ENCODE peak calls at places on chromosomes 7 and 10, in ten cellular contexts. Y, D, H, I, A, M, Z, Q, X and P are unnamed samples.

GRCh38 chr7:149714910-149715471 is 58.4 kb downstream of the ZNF467 start:
- DNase-seq in Y (no peak), D (no peak), H (no peak), I (peak), A (no peak), M (no peak), Z (no peak), Q (peak), X (no peak), P (no peak)

GRCh38 chr7:140375808-140376730 is 22.3 kb downstream of the SLC37A3 start:
- DNase-seq in Y (no peak), D (no peak), H (no peak), I (no peak), A (no peak), M (no peak), Z (no peak), Q (no peak), X (no peak), P (no peak)

GRCh38 chr7:32428546-32428945 is 61.6 kb downstream of the LSM5 start:
- DNase-seq in Y (no peak), D (no peak), H (no peak), I (no peak), A (no peak), M (no peak), Z (no peak), Q (no peak), X (peak), P (no peak)

GRCh38 chr7:55177589-55178261 is 158.9 kb downstream of the EGFR start:
- DNase-seq in Y (peak), D (no peak), H (no peak), I (peak), A (no peak), M (no peak), Z (peak), Q (peak), X (peak), P (no peak)

GRCh38 chr10:126650164-126650563 is 20.3 kb downstream of the C10orf90 start:
- DNase-seq in Y (no peak), D (no peak), H (no peak), I (no peak), A (no peak), M (no peak), Z (no peak), Q (no peak), X (no peak), P (no peak)

GRCh38 chr10:92800122-92800521 is 48.2 kb upstream of the EXOC6 start:
- DNase-seq in Y (no peak), D (no peak), H (no peak), I (no peak), A (no peak), M (no peak), Z (no peak), Q (no peak), X (no peak), P (no peak)

GRCh38 chr10:77162697-77163096 is 474.9 kb downstream of the KCNMA1 start:
- DNase-seq in Y (peak), D (no peak), H (no peak), I (no peak), A (no peak), M (no peak), Z (peak), Q (no peak), X (no peak), P (no peak)

GRCh38 chr7:141695803-141696289 is 6.1 kb downstream of the DENND11 start:
- DNase-seq in Y (no peak), D (no peak), H (no peak), I (peak), A (no peak), M (no peak), Z (no peak), Q (no peak), X (no peak), P (no peak)

GRCh38 chr10:99977916-99978315 is 31.8 kb downstream of the DNMBP start:
- DNase-seq in Y (no peak), D (no peak), H (no peak), I (no peak), A (no peak), M (peak), Z (no peak), Q (no peak), X (no peak), P (no peak)

GRCh38 chr10:51244739-51245138 is 170.5 kb downstream of the PRKG1 start:
- DNase-seq in Y (peak), D (peak), H (no peak), I (no peak), A (no peak), M (peak), Z (peak), Q (peak), X (no peak), P (no peak)

GRCh38 chr7:29612596-29612995 is 49.0 kb downstream of the PRR15 start:
- DNase-seq in Y (no peak), D (no peak), H (no peak), I (no peak), A (no peak), M (no peak), Z (no peak), Q (peak), X (no peak), P (no peak)

GRCh38 chr10:65350619-65351018 is 1575.2 kb upstream of the LRRTM3 start:
- DNase-seq in Y (no peak), D (no peak), H (no peak), I (no peak), A (no peak), M (no peak), Z (no peak), Q (peak), X (no peak), P (no peak)

GRCh38 chr10:92844746-92845145 is 3.6 kb upstream of the EXOC6 start:
- DNase-seq in Y (peak), D (no peak), H (no peak), I (no peak), A (no peak), M (peak), Z (no peak), Q (peak), X (no peak), P (no peak)

GRCh38 chr10:105239311-105240215 is 598.5 kb downstream of the SORCS3 start:
- DNase-seq in Y (no peak), D (no peak), H (no peak), I (peak), A (no peak), M (peak), Z (no peak), Q (no peak), X (no peak), P (no peak)

GRCh38 chr10:13100349-13101294 is 659 bp downstream of the OPTN start:
- DNase-seq in Y (peak), D (no peak), H (no peak), I (peak), A (peak), M (no peak), Z (peak), Q (peak), X (no peak), P (peak)

GRCh38 chr7:104795616-104796398 is 218.2 kb upstream of the KMT2E start:
- DNase-seq in Y (peak), D (no peak), H (no peak), I (no peak), A (no peak), M (no peak), Z (peak), Q (no peak), X (no peak), P (no peak)

GRCh38 chr7:96320437-96320836 is 1.5 kb downstream of the SLC25A13 start:
- DNase-seq in Y (no peak), D (no peak), H (no peak), I (no peak), A (no peak), M (no peak), Z (no peak), Q (no peak), X (no peak), P (no peak)

GRCh38 chr7:47148541-47149207 is 433.2 kb downstream of the TNS3 start:
- DNase-seq in Y (no peak), D (no peak), H (no peak), I (no peak), A (no peak), M (no peak), Z (no peak), Q (peak), X (no peak), P (no peak)

GRCh38 chr10:7409045-7409731 is 1.6 kb downstream of the SFMBT2 start:
- DNase-seq in Y (peak), D (no peak), H (no peak), I (no peak), A (no peak), M (peak), Z (no peak), Q (peak), X (peak), P (no peak)

GRCh38 chr10:80421369-80422220 is 13.2 kb downstream of the PRXL2A start:
- DNase-seq in Y (no peak), D (no peak), H (no peak), I (no peak), A (no peak), M (no peak), Z (no peak), Q (no peak), X (no peak), P (no peak)

GRCh38 chr7:23055582-23056178 is 41.8 kb upstream of the HYCC1 start:
- DNase-seq in Y (peak), D (no peak), H (no peak), I (peak), A (peak), M (peak), Z (peak), Q (peak), X (peak), P (no peak)

GRCh38 chr10:71093531-71093930 is 118.8 kb upstream of the UNC5B start:
- DNase-seq in Y (no peak), D (no peak), H (no peak), I (peak), A (no peak), M (no peak), Z (no peak), Q (no peak), X (no peak), P (no peak)

GRCh38 chr7:158449266-158449665 is 138.4 kb downstream of the PTPRN2 start:
- DNase-seq in Y (no peak), D (no peak), H (no peak), I (no peak), A (no peak), M (no peak), Z (no peak), Q (no peak), X (no peak), P (no peak)

GRCh38 chr7:97639036-97639435 is 92.8 kb upstream of the TAC1 start:
- DNase-seq in Y (no peak), D (peak), H (no peak), I (no peak), A (no peak), M (no peak), Z (no peak), Q (no peak), X (no peak), P (no peak)

GRCh38 chr10:132297521-132297920 is 10.2 kb downstream of the STK32C start:
- DNase-seq in Y (no peak), D (no peak), H (no peak), I (no peak), A (no peak), M (peak), Z (no peak), Q (no peak), X (no peak), P (no peak)

GRCh38 chr7:129781856-129782256 is 170.3 kb downstream of the NRF1 start:
- DNase-seq in Y (no peak), D (no peak), H (peak), I (no peak), A (peak), M (peak), Z (no peak), Q (no peak), X (peak), P (no peak)

GRCh38 chr7:16841681-16842080 is 36.9 kb upstream of the AGR2 start:
- DNase-seq in Y (peak), D (no peak), H (no peak), I (no peak), A (no peak), M (no peak), Z (peak), Q (no peak), X (no peak), P (no peak)

GRCh38 chr10:7410306-7410799 is 481 bp downstream of the SFMBT2 start:
- DNase-seq in Y (peak), D (no peak), H (no peak), I (no peak), A (peak), M (peak), Z (no peak), Q (no peak), X (peak), P (no peak)

GRCh38 chr7:1530946-1531262 is 402 bp downstream of the MAFK start:
- DNase-seq in Y (no peak), D (no peak), H (no peak), I (no peak), A (no peak), M (no peak), Z (no peak), Q (no peak), X (no peak), P (no peak)

GRCh38 chr10:99276848-99277486 is 41.3 kb upstream of the HPSE2 start:
- DNase-seq in Y (peak), D (no peak), H (no peak), I (no peak), A (no peak), M (peak), Z (peak), Q (peak), X (peak), P (no peak)

GRCh38 chr7:7857143-7857583 is 111.4 kb upstream of the GLCCI1 start:
- DNase-seq in Y (no peak), D (no peak), H (no peak), I (no peak), A (no peak), M (no peak), Z (no peak), Q (no peak), X (no peak), P (no peak)

GRCh38 chr7:137142376-137142775 is 201.2 kb downstream of the PTN start:
- DNase-seq in Y (no peak), D (no peak), H (no peak), I (no peak), A (no peak), M (peak), Z (no peak), Q (no peak), X (no peak), P (no peak)

GRCh38 chr7:123184271-123184670 is 15.5 kb downstream of the SLC13A1 start:
- DNase-seq in Y (no peak), D (no peak), H (no peak), I (no peak), A (no peak), M (no peak), Z (no peak), Q (no peak), X (no peak), P (no peak)

GRCh38 chr10:28269842-28270456 is 32.9 kb downstream of the MPP7 start:
- DNase-seq in Y (no peak), D (no peak), H (no peak), I (no peak), A (no peak), M (no peak), Z (no peak), Q (no peak), X (no peak), P (no peak)

GRCh38 chr7:41928781-41929180 is 225.9 kb upstream of the INHBA start:
- DNase-seq in Y (no peak), D (no peak), H (no peak), I (no peak), A (no peak), M (no peak), Z (no peak), Q (no peak), X (no peak), P (no peak)

GRCh38 chr10:97631098-97631497 is 2.2 kb downstream of the MORN4 start:
- DNase-seq in Y (no peak), D (no peak), H (no peak), I (no peak), A (no peak), M (no peak), Z (no peak), Q (no peak), X (no peak), P (no peak)

GRCh38 chr10:97635577-97635976 is 2.3 kb upstream of the MORN4 start:
- DNase-seq in Y (no peak), D (no peak), H (no peak), I (no peak), A (no peak), M (no peak), Z (no peak), Q (no peak), X (no peak), P (no peak)

GRCh38 chr10:97632949-97633884 is at the start of gene MORN4:
- DNase-seq in Y (peak), D (peak), H (peak), I (peak), A (peak), M (peak), Z (peak), Q (peak), X (peak), P (peak)

GRCh38 chr10:97629289-97629688 is 4.0 kb downstream of the MORN4 start:
- DNase-seq in Y (no peak), D (peak), H (no peak), I (no peak), A (no peak), M (no peak), Z (no peak), Q (no peak), X (no peak), P (no peak)

GRCh38 chr10:97633921-97634320 is 621 bp upstream of the MORN4 start:
- DNase-seq in Y (peak), D (no peak), H (no peak), I (no peak), A (peak), M (peak), Z (no peak), Q (peak), X (no peak), P (no peak)
- TF ChIP-seq CTCF in Y (no peak), D (peak), H (no peak), I (peak), A (no peak), M (peak), Z (peak), Q (peak), X (peak), P (no peak)

DNA sequence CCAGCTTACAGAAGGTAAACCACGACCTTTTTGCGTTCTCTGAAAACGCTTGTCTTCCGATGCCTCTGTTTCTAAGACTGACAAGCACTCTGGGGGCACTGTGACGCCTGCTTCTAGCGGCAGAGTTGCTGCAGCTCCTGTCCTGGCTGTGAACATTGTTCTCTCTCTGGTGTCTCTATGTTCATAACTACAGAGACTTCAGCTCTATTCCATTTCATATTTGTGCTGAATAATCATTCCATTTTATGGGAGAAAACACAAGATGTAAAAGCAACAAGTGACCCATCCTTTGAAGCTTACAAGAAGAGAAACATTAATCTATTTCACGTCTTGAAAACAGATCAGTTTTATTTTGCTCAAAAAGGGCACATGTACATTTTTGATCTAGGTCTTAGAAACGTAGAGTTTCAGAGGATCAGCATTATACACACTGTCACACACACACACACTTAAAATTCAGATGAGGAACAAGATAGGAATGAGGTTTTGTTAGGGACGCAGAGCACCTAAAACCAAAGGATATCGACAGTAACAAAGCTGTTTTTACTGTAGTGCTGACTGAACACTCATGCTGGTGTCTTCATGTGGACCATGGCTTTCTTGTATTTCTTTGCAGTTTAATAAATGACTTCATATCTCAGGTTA is 3.0 kb downstream of the IKZF1 start:
- DNase-seq in Y (no peak), D (no peak), H (no peak), I (no peak), A (no peak), M (peak), Z (no peak), Q (no peak), X (no peak), P (no peak)
- TF ChIP-seq CTCF in Y (no peak), D (no peak), H (no peak), I (no peak), A (no peak), M (no peak), Z (no peak), Q (no peak), X (no peak), P (no peak)

GRCh38 chr7:77370606-77371005 is 45.5 kb downstream of the GSAP start:
- DNase-seq in Y (no peak), D (no peak), H (no peak), I (no peak), A (no peak), M (no peak), Z (no peak), Q (no peak), X (no peak), P (no peak)

GRCh38 chr7:77367976-77368375 is 48.2 kb downstream of the GSAP start:
- DNase-seq in Y (no peak), D (no peak), H (no peak), I (no peak), A (no peak), M (no peak), Z (no peak), Q (no peak), X (no peak), P (no peak)

DNA sequence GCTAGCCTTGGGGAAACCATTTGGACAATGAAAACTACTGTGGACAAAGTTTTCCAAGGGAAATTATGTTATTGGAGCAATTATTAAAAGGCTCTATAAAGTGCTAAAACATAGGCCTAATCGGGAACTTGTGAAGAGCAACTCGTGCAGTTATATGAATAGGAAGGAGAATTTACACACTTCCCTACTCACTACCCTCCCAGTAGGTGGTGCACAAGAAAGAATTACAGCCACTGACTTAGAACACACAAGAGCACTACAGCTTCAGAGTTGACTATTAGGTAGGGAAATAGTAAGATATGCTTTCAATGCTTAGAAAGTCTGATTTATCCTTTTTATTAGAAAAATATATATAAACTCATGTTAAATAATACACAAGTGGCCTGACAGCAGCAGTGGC is 47.2 kb downstream of the GSAP start:
- DNase-seq in Y (peak), D (no peak), H (no peak), I (no peak), A (no peak), M (no peak), Z (peak), Q (peak), X (no peak), P (no peak)
- TF ChIP-seq CTCF in Y (peak), D (no peak), H (no peak), I (no peak), A (no peak), M (no peak), Z (peak), Q (peak), X (peak), P (no peak)

GRCh38 chr7:71982847-71983246 is 429.3 kb downstream of the CALN1 start:
- DNase-seq in Y (no peak), D (no peak), H (no peak), I (no peak), A (no peak), M (no peak), Z (no peak), Q (no peak), X (no peak), P (no peak)
- TF ChIP-seq CTCF in Y (no peak), D (no peak), H (no peak), I (no peak), A (no peak), M (no peak), Z (no peak), Q (no peak), X (no peak), P (no peak)

DNA sequence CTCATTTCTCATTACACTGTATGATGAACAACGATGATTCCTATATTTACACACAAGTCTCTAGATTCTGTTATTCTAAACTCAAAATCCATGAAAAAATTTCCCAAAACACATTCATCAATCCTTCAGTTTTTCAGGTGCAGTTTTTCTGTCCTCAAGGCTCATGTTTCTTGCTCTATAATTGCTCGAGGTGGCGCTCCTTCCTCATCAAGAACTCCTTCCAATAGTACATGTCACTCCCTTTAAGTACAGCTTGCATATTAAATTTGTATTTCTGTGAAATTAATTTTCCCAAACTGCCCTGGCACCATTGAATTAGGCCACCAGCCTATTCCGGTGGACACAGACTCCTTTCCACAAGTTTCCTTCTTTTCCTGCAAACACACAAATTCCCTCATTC is 188.7 kb upstream of the MINDY3 start:
- DNase-seq in Y (no peak), D (no peak), H (no peak), I (no peak), A (no peak), M (no peak), Z (no peak), Q (no peak), X (no peak), P (no peak)
- TF ChIP-seq CTCF in Y (no peak), D (no peak), H (peak), I (no peak), A (no peak), M (peak), Z (no peak), Q (no peak), X (no peak), P (no peak)